ENCODE peak calls at places on chromosomes 3 and 15, in eight cellular contexts. P is lower lobe of right lung, O is nephron progenitor cell, Y is mucosa of descending colon, N is tibial artery, R is IMR-90, K is dorsolateral prefrontal cortex, F is heart left ventricle. U is an unnamed sample.

GRCh38 chr3:79154861-79155260 is 612.9 kb downstream of the ROBO1 start:
- DNase-seq in P (no peak), O (no peak), Y (no peak), N (no peak), R (no peak), K (no peak), F (no peak), U (no peak)

GRCh38 chr3:130946876-130947275 is 53.0 kb downstream of the ATP2C1 start:
- DNase-seq in P (no peak), O (no peak), Y (no peak), N (no peak), R (no peak), K (no peak), F (no peak), U (no peak)

GRCh38 chr15:62938825-62939224 is 103.7 kb upstream of the TPM1 start:
- DNase-seq in P (no peak), O (no peak), Y (no peak), N (no peak), R (no peak), K (no peak), F (no peak), U (no peak)

GRCh38 chr3:10927551-10927950 is 65.0 kb upstream of the SLC6A1 start:
- DNase-seq in P (no peak), O (no peak), Y (no peak), N (no peak), R (no peak), K (no peak), F (no peak), U (no peak)

GRCh38 chr15:72493220-72493619 is 19.1 kb downstream of the ARIH1 start:
- DNase-seq in P (no peak), O (no peak), Y (no peak), N (no peak), R (no peak), K (no peak), F (no peak), U (no peak)

GRCh38 chr15:67501836-67502461 is 19.0 kb upstream of the C15orf61 start:
- DNase-seq in P (no peak), O (no peak), Y (no peak), N (no peak), R (no peak), K (no peak), F (no peak), U (no peak)

GRCh38 chr15:83283813-83284562 is 476 bp downstream of the BNC1 start:
- DNase-seq in P (no peak), O (peak; percentile 47), Y (no peak), N (no peak), R (no peak), K (no peak), F (no peak), U (no peak)

GRCh38 chr3:196995646-196996355 is 27.2 kb upstream of the PIGZ start:
- DNase-seq in P (no peak), O (no peak), Y (no peak), N (no peak), R (peak; percentile 7), K (peak; percentile 55), F (no peak), U (peak; percentile 28)

GRCh38 chr3:162087361-162087760 is 590.8 kb downstream of the OTOL1 start:
- DNase-seq in P (no peak), O (no peak), Y (no peak), N (no peak), R (no peak), K (no peak), F (no peak), U (no peak)

GRCh38 chr3:195133462-195133861 is 137.5 kb downstream of the XXYLT1 start:
- DNase-seq in P (no peak), O (no peak), Y (peak; percentile 73), N (no peak), R (peak; percentile 98), K (peak; percentile 67), F (no peak), U (no peak)

GRCh38 chr3:141578197-141578596 is 91.4 kb downstream of the RASA2 start:
- DNase-seq in P (no peak), O (no peak), Y (no peak), N (no peak), R (peak; percentile 80), K (no peak), F (no peak), U (no peak)

GRCh38 chr3:127456471-127457093 is 134.0 kb downstream of the TPRA1 start:
- DNase-seq in P (no peak), O (no peak), Y (no peak), N (peak; percentile 19), R (peak; percentile 63), K (peak; percentile 40), F (no peak), U (peak; percentile 45)

GRCh38 chr15:93417156-93418077 is 328.4 kb upstream of the RGMA start:
- DNase-seq in P (no peak), O (no peak), Y (no peak), N (no peak), R (no peak), K (no peak), F (peak; percentile 73), U (no peak)

GRCh38 chr3:187450791-187451190 is 82.6 kb downstream of the RTP4 start:
- DNase-seq in P (no peak), O (no peak), Y (no peak), N (no peak), R (no peak), K (no peak), F (no peak), U (no peak)

GRCh38 chr3:126986001-126986400 is 3.1 kb downstream of the PLXNA1 start:
- DNase-seq in P (no peak), O (peak; percentile 34), Y (no peak), N (no peak), R (peak; percentile 17), K (no peak), F (no peak), U (no peak)

GRCh38 chr3:43838877-43839276 is 148.1 kb downstream of the ABHD5 start:
- DNase-seq in P (no peak), O (no peak), Y (no peak), N (no peak), R (no peak), K (no peak), F (no peak), U (no peak)
- TF ChIP-seq CTCF in P (no peak), O (no peak), Y (no peak), N (no peak), R (no peak), K (no peak), F (no peak), U (no peak)

DNA sequence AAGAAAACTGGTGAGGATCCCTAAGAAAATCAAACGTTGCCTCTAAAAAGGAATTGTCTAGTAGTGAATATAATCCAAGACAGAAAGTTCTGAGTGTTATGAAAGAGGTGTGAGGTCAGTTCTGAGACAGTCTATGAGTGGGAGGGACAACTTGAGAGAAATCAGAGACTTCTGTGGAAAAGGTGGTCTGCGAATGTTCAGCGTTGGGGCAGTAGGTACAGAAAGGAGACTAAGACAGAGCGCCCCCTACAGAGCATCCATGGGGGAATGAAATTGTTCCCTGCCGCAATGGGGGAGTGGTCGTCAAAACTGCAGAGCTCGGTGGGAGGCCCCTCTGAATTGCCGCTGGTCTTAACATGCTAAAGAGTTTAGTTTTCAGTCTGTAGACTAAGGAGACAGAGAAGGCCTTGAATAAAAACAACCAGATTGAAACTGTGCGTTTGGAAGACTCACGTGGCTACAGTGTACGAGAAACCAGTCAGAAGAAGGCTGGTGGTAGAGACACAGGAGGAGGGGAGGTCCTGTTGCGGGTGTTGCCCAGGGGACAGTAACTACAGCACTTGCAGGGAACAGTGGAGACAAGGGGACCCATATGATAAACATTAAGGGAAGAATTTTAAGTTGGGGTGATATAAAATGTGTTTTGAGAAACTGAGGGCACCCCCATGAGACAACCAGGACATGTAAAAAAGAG is 6.9 kb downstream of the TNIK start:
- DNase-seq in P (no peak), O (peak; percentile 62), Y (no peak), N (no peak), R (no peak), K (no peak), F (no peak), U (no peak)
- TF ChIP-seq CTCF in P (no peak), O (peak; percentile 50), Y (no peak), N (no peak), R (peak; percentile 23), K (peak; percentile 32), F (peak; percentile 15), U (peak; percentile 16)

DNA sequence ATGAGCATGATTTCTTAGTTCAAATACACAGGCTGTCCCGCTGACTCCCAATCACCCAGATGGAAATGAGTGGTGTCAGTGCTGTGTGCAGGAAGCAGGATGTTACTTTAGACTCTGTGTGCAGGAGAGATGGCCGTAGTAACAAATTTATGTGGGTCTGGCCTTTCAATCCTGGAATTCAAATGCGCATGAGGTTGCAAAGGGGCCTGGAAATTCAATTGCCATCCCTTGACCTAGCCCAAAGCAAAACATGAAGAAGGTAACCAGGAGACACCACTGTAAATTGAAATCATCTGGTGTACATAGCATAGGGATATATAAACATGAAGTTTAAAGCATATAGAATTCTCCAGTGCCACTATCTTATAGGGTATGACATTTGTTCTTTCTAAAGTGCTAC is 33.2 kb downstream of the GREM1 start:
- DNase-seq in P (no peak), O (no peak), Y (no peak), N (no peak), R (no peak), K (no peak), F (no peak), U (no peak)
- TF ChIP-seq CTCF in P (no peak), O (no peak), Y (no peak), N (no peak), R (no peak), K (no peak), F (no peak), U (no peak)

DNA sequence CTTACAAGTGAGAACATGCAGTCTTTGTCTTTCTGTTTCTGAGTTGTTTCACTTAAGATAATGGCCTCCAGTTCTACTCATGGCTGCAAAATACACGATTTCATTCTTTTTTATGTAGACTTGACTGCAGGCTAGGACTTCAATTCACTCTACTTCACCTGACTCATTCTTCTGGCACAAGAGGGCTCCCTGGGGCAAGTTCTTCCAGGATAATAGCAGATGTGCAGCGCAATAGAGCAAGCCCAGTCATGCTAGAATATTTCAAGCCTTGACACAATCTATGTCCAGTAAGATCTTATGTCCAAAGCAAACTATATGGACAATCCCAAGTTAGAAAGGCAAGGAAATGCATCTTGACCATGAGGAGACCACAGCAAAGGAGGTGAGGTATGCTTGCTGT is 211.7 kb upstream of the GADL1 start:
- DNase-seq in P (no peak), O (no peak), Y (no peak), N (no peak), R (peak; percentile 74), K (no peak), F (no peak), U (no peak)
- TF ChIP-seq CTCF in P (no peak), O (no peak), Y (no peak), N (no peak), R (no peak), K (no peak), F (no peak), U (no peak)

GRCh38 chr3:135792174-135792573 is 173.4 kb upstream of the PPP2R3A start:
- DNase-seq in P (no peak), O (peak; percentile 15), Y (no peak), N (no peak), R (no peak), K (no peak), F (no peak), U (no peak)
- TF ChIP-seq CTCF in P (no peak), O (peak; percentile 23), Y (no peak), N (no peak), R (no peak), K (no peak), F (no peak), U (no peak)

GRCh38 chr3:48655063-48655462 is 7.6 kb downstream of the CELSR3 start:
- DNase-seq in P (no peak), O (no peak), Y (no peak), N (no peak), R (no peak), K (no peak), F (no peak), U (no peak)
- TF ChIP-seq CTCF in P (no peak), O (no peak), Y (no peak), N (no peak), R (no peak), K (no peak), F (no peak), U (no peak)

GRCh38 chr15:36550650-36551049 is 28.8 kb upstream of the CDIN1 start:
- DNase-seq in P (no peak), O (no peak), Y (no peak), N (no peak), R (no peak), K (no peak), F (no peak), U (no peak)
- TF ChIP-seq CTCF in P (no peak), O (no peak), Y (no peak), N (no peak), R (no peak), K (no peak), F (no peak), U (no peak)

U was measured in CD14-positive monocyte.